ENCODE peak calls at places on chromosome 1, in eight cellular contexts. A is uterus, C is body of pancreas, F is brain microvascular endothelial cell, U is foreskin fibroblast, D is ascending aorta, Z is epithelial cell of esophagus, T is astrocyte of the spinal cord. W is an unnamed sample.

GRCh38 chr1:1132928-1133750 is 17.2 kb upstream of the C1orf159 start:
- DNase-seq in A (no peak), C (peak; percentile 78), F (peak; percentile 17), U (peak; percentile 47), T (peak; percentile 44), D (no peak), Z (no peak), W (peak; percentile 17)

GRCh38 chr1:12053752-12054548 is 9.2 kb upstream of the TNFRSF8 start:
- DNase-seq in D (no peak), U (no peak), T (no peak), F (no peak), C (no peak), A (no peak), Z (peak; percentile 18), W (no peak)

GRCh38 chr1:22447581-22448215 is 4.0 kb upstream of the ZBTB40 start:
- DNase-seq in T (peak; percentile 56), D (no peak), F (peak; percentile 84), A (no peak), Z (peak; percentile 62), U (peak; percentile 94), C (no peak), W (peak; percentile 74)

GRCh38 chr1:147812799-147813198 is 52.4 kb upstream of the GJA5 start:
- DNase-seq in F (no peak), U (no peak), C (no peak), T (no peak), Z (no peak), A (no peak), D (no peak), W (peak; percentile 28)

GRCh38 chr1:91065337-91065736 is 43.5 kb upstream of the ZNF644 start:
- DNase-seq in T (no peak), U (no peak), F (no peak), Z (no peak), D (no peak), A (no peak), C (peak; percentile 40), W (no peak)

GRCh38 chr1:49627781-49628180 is 396.0 kb downstream of the AGBL4 start:
- DNase-seq in A (no peak), Z (no peak), T (no peak), C (no peak), F (no peak), U (no peak), D (no peak), W (no peak)

GRCh38 chr1:4212796-4213195 is 312.7 kb upstream of the C1orf174 start:
- DNase-seq in T (no peak), U (no peak), C (no peak), D (no peak), F (no peak), Z (no peak), A (no peak), W (no peak)

GRCh38 chr1:194067772-194068171 is 881.4 kb upstream of the B3GALT2 start:
- DNase-seq in F (no peak), A (no peak), T (no peak), D (no peak), Z (peak; percentile 65), U (peak; percentile 50), C (no peak), W (no peak)

GRCh38 chr1:52751589-52752306 is 25.5 kb downstream of the ZYG11B start:
- DNase-seq in C (peak; percentile 38), D (no peak), Z (no peak), A (no peak), F (peak; percentile 70), T (peak; percentile 39), U (no peak), W (peak; percentile 86)

GRCh38 chr1:2437617-2438016 is 25.3 kb upstream of the PEX10 start:
- DNase-seq in A (no peak), F (no peak), C (no peak), Z (no peak), U (no peak), T (no peak), D (no peak), W (no peak)

GRCh38 chr1:204093421-204093717 is 20.5 kb downstream of the SOX13 start:
- DNase-seq in T (no peak), A (no peak), U (no peak), C (peak; percentile 81), F (no peak), Z (no peak), D (no peak), W (no peak)

GRCh38 chr1:44723064-44723463 is 7.9 kb downstream of the RNU5D-1 start:
- DNase-seq in T (no peak), D (no peak), A (no peak), C (no peak), Z (no peak), U (no peak), F (no peak), W (no peak)

GRCh38 chr1:172588296-172589291 is 55.6 kb downstream of the SUCO start:
- DNase-seq in F (peak; percentile 93), U (peak; percentile 87), Z (peak; percentile 66), A (no peak), C (no peak), D (no peak), T (peak; percentile 92), W (peak; percentile 82)
- H3K4me3 ChIP-seq in F (peak overlapping the region; percentile 26), U (no peak overlapping the region), Z (no peak overlapping the region), A (no peak overlapping the region), C (no peak overlapping the region), D (no peak overlapping the region), T (no peak overlapping the region), W (no peak overlapping the region)

GRCh38 chr1:235971571-235972315 is 93.1 kb downstream of the NID1 start:
- DNase-seq in D (peak; percentile 83), C (peak; percentile 74), T (peak; percentile 95), A (peak; percentile 97), F (peak; percentile 91), Z (peak; percentile 89), U (peak; percentile 98), W (peak; percentile 98)
- H3K4me3 ChIP-seq in D (peak overlapping the region; percentile 66), C (no peak overlapping the region), T (peak overlapping the region; percentile 21), A (peak overlapping the region; percentile 24), F (peak overlapping the region; percentile 43), Z (peak overlapping the region; percentile 51), U (peak overlapping the region; percentile 30), W (peak overlapping the region; percentile 29)

DNA sequence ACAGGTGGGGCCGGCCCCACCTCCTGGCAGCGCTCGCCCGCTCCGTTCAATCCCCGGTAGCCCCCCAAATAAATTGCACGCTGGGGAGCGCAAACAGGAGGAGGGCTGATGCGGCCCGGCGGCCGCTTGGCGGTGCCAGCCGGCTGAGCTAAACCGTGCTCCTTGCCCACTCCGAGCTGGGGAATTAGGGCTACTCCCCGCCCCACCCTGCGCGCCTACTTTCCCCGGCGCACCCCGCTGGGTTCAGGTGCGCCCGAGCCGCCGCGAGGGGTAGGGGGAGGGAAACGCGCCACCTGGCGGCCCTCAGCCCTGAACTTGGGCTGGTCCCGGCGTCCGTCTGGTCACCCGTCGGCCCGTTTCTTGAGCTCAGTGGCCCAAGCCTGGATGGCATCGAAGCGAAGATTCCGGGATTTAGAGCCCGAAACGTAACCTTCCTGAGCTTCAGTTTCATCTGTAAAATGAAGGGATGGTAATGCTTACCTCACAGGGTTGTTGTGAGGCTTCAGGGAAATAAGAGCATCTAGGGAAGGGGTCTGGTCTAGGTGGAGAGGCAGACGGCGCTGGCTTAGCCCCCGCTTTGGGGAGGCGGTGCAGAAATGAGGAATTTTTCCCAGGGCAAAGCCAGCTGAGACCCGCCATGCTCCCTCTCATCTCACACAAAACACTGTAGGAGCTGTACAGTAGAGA is 547 bp upstream of the MYCL start:
- DNase-seq in D (no peak), U (peak; percentile 65), F (no peak), Z (peak; percentile 84), A (peak; percentile 45), C (peak; percentile 88), T (no peak), W (no peak)
- H3K4me3 ChIP-seq in D (peak overlapping the region; percentile 72), U (peak overlapping the region; percentile 52), F (peak overlapping the region; percentile 60), Z (peak overlapping the region; percentile 61), A (peak overlapping the region; percentile 34), C (no peak overlapping the region), T (peak overlapping the region; percentile 52), W (peak overlapping the region; percentile 63)

DNA sequence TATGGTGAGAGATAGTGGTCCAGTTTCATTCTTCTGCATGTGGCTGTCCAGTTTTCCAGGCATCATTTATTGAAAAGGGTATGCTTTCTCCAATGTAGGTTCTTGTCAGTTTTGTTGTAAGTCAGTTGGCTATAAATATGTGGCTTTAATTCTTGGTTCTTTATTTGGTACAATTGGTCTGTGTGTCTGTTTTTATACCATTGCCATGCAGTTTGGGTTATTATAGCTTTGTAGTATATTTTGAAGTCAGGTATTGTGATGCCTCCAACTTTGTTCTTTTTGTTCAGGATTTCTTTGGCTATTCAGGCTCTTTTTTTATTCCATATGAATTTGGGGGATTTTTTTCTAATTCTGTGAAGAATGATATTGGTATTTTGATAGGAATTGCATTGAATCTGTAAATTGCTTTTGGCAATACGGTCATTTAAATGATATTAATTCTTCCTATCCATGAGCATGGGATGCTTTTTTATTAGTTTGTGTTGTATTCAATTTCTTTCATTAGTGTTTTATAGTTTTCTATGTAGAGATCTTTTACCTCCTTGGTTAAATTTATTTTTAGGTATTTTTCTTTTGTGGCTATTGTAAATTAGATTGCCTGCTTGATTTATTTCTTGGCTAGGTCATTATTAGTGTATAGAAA is 3.3 kb downstream of the DNAH14 start:
- DNase-seq in Z (no peak), D (no peak), T (no peak), C (no peak), A (no peak), U (no peak), F (no peak), W (no peak)
- H3K4me3 ChIP-seq in Z (no peak overlapping the region), D (no peak overlapping the region), T (no peak overlapping the region), C (no peak overlapping the region), A (no peak overlapping the region), U (no peak overlapping the region), F (no peak overlapping the region), W (no peak overlapping the region)

DNA sequence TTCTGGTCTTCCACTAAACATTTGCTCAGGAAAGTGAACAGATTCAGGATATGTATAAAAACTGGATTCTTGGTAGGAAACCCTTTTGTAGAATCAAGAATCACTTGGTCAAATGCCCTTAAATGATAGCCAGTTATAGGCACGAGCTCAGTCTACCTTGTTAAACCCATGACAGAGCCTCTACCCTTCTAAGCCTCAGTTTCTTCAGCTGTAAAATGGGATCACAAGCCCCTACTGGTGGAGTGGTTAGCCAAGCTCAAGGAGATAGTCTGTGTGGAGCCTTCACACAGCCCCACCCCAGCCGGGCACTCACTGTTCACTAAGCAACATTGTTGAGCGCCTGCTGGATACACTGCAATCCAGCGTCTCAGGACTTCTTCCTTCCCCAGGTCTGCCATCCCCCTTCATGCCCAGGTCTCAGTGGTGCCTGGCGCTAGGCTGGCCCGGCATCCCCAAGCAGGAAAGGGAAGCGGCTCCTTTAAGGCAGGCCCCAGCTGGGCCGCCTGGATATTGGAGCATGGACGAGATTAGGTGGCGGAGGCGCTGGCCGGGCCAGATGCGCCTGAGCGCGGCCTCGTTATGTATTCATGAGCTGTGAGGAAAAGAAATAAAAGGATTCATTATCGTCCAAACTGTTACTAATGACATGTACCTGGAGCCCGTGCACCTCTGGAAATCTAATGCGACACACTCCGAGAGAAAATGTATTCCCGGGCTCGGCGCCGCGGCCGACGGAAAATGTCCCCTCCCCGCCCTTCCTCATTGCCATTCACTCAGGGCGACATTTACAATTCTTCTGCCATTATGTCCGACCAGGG is 75.5 kb downstream of the TAS1R2 start:
- DNase-seq in T (no peak), A (no peak), C (no peak), D (no peak), F (no peak), Z (no peak), U (no peak), W (no peak)
- H3K4me3 ChIP-seq in T (no peak overlapping the region), A (no peak overlapping the region), C (no peak overlapping the region), D (no peak overlapping the region), F (no peak overlapping the region), Z (no peak overlapping the region), U (no peak overlapping the region), W (no peak overlapping the region)